ENCODE peak calls at places on chromosomes 16 and 17, in five cellular contexts. H is HepG2, S is AG04450, D is HTR-8/SVneo, N is caudate nucleus. M is an unnamed sample.

GRCh38 chr16:3009568-3010390 is 2.9 kb upstream of the CLDN9 start:
- DNase-seq in H (no peak), S (no peak), D (peak; percentile 43), N (no peak), M (no peak)

GRCh38 chr16:15457390-15457789 is 23.0 kb downstream of the BMERB1 start:
- DNase-seq in N (no peak), D (no peak), H (no peak), S (no peak), M (no peak)

GRCh38 chr16:27232061-27232841 is 28.9 kb downstream of the KDM8 start:
- DNase-seq in S (no peak), N (no peak), H (no peak), D (no peak), M (peak; percentile 34)

GRCh38 chr16:53421248-53421647 is 13.0 kb upstream of the RBL2 start:
- DNase-seq in S (no peak), D (no peak), N (no peak), H (no peak), M (no peak)

GRCh38 chr16:54077412-54077821 is 209.2 kb downstream of the IRX3 start:
- DNase-seq in H (no peak), N (no peak), S (peak; percentile 7), D (peak; percentile 24), M (no peak)

GRCh38 chr17:79201536-79202227 is 127.1 kb downstream of the ENGASE start:
- DNase-seq in N (peak; percentile 49), D (peak; percentile 83), H (no peak), S (no peak), M (no peak)

GRCh38 chr17:28946239-28946638 is 5.1 kb downstream of the PHF12 start:
- DNase-seq in N (no peak), H (no peak), D (no peak), S (no peak), M (no peak)

GRCh38 chr17:57034807-57035754 is 50.0 kb upstream of the AKAP1 start:
- DNase-seq in N (no peak), H (no peak), D (no peak), S (no peak), M (no peak)

GRCh38 chr17:12613566-12613965 is 52.1 kb upstream of the MYOCD start:
- DNase-seq in D (peak; percentile 37), S (no peak), N (no peak), H (no peak), M (no peak)

GRCh38 chr17:41016578-41017215 is 7.8 kb upstream of the KRTAP3-1 start:
- DNase-seq in N (no peak), H (peak; percentile 72), D (no peak), S (no peak), M (no peak)

GRCh38 chr17:30226878-30227277 is 8.6 kb downstream of the SLC6A4 start:
- DNase-seq in N (no peak), H (peak; percentile 34), D (no peak), S (no peak), M (no peak)

GRCh38 chr17:32488604-32489180 is 1.9 kb downstream of the CDK5R1 start:
- DNase-seq in H (no peak), S (no peak), N (no peak), D (no peak), M (no peak)

GRCh38 chr17:81039854-81040758 is 5.2 kb downstream of the BAIAP2 start:
- DNase-seq in H (no peak), D (peak; percentile 66), N (peak; percentile 44), S (no peak), M (no peak)

GRCh38 chr16:18832021-18832420 is 30.7 kb upstream of the ARL6IP1 start:
- DNase-seq in D (no peak), N (no peak), S (no peak), H (no peak), M (no peak)

M was measured in anterior cingulate cortex.